ENCODE peak calls at places on chromosomes 4 and X, in four cellular contexts. Z is WTC11, S is K562, C is SK-N-SH. G is an unnamed sample.

GRCh38 chr4:128390475-128390996 is 102.9 kb upstream of the PGRMC2 start:
- DNase-seq in C (no peak), S (no peak), Z (no peak), G (no peak)

GRCh38 chrX:19747672-19748610 is 139.5 kb downstream of the SH3KBP1 start:
- DNase-seq in C (no peak), S (no peak), Z (no peak), G (no peak)

GRCh38 chr4:85967872-85968271 is 392.0 kb downstream of the MAPK10 start:
- DNase-seq in Z (no peak), S (no peak), C (no peak), G (no peak)

GRCh38 chrX:69503228-69503834 is 795 bp upstream of the NALF2 start:
- DNase-seq in S (no peak), C (peak; percentile 71), Z (no peak), G (no peak)

GRCh38 chr4:177008071-177008835 is 215.5 kb upstream of the VEGFC start:
- DNase-seq in S (no peak), Z (no peak), C (no peak), G (no peak)

GRCh38 chrX:104370089-104370488 is 115.4 kb upstream of the ESX1 start:
- DNase-seq in C (peak; percentile 4), Z (peak; percentile 13), S (peak; percentile 5), G (no peak)

GRCh38 chrX:74419861-74420193 is 1.5 kb upstream of the SLC16A2 start:
- DNase-seq in Z (no peak), C (no peak), S (no peak), G (no peak)

GRCh38 chrX:103607385-103608304 is at the start of gene TCEAL3:
- DNase-seq in Z (peak; percentile 48), C (peak; percentile 81), S (no peak), G (no peak)

GRCh38 chr4:53781614-53782467 is 190.6 kb upstream of the LNX1 start:
- DNase-seq in C (no peak), S (no peak), Z (no peak), G (no peak)

GRCh38 chrX:115559672-115560071 is 1.3 kb upstream of the PLS3 start:
- DNase-seq in C (no peak), S (no peak), Z (no peak), G (no peak)

GRCh38 chr4:87268401-87268800 is 48.0 kb upstream of the KLHL8 start:
- DNase-seq in S (no peak), C (no peak), Z (no peak), G (no peak)

GRCh38 chr4:170247585-170247984 is 157.8 kb upstream of the AADAT start:
- DNase-seq in C (no peak), Z (no peak), S (no peak), G (no peak)

GRCh38 chr4:83110222-83110945 is 4.1 kb downstream of the PLAC8 start:
- DNase-seq in C (peak; percentile 82), S (no peak), Z (peak; percentile 92), G (peak; percentile 90)

GRCh38 chrX:1248381-1249061 is 20.1 kb upstream of the CSF2RA start:
- DNase-seq in Z (peak; percentile 85), S (no peak), C (no peak), G (no peak)

DNA sequence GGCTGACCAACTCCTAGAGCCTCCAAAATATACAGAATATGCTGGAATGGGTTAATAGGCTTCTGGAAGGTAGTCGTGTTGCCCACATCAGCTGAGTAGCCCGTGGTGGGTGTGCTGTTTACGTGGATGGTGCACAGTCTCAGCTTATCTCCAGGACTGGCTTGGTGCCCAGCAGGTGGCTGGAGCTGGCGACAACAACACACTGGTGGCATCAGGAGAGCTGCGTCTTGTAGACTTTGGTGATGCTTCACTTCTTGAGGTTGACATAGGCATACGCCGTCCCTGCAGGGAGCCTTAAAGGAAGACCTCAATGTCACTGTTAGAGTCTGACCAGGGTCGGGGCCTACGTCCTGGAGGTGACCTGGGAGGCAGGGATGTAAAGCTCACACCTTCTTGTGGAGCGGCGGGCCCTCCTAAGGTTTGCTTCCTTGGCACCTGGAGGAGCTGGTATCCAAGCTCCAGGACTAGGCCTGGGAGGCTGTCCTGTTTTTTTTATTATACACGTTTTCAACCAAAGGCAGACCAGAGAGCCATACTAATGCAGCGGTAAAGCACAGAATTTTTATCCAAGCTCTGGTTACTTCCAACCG is 26.5 kb upstream of the RBMX start:
- DNase-seq in C (no peak), S (no peak), Z (no peak), G (no peak)
- TF ChIP-seq USF1 in C (no peak), S (no peak), Z (no peak), G (no peak)

GRCh38 chr4:123250843-123251242 is 145.8 kb upstream of the SPRY1 start:
- DNase-seq in C (peak; percentile 14), Z (no peak), S (no peak), G (no peak)
- TF ChIP-seq USF1 in C (no peak), Z (no peak), S (no peak), G (no peak)

GRCh38 chrX:9729161-9729885 is 36.3 kb downstream of the GPR143 start:
- DNase-seq in S (no peak), Z (no peak), C (no peak), G (no peak)

GRCh38 chrX:9728271-9728670 is 37.4 kb downstream of the GPR143 start:
- DNase-seq in C (no peak), Z (no peak), S (no peak), G (no peak)

GRCh38 chrX:9730078-9730477 is 35.6 kb downstream of the GPR143 start:
- DNase-seq in C (no peak), S (no peak), Z (no peak), G (no peak)

GRCh38 chrX:9724711-9725110 is 40.9 kb downstream of the GPR143 start:
- DNase-seq in Z (no peak), C (no peak), S (no peak), G (no peak)
- TF ChIP-seq USF1 in Z (no peak), C (no peak), S (no peak), G (no peak)

DNA sequence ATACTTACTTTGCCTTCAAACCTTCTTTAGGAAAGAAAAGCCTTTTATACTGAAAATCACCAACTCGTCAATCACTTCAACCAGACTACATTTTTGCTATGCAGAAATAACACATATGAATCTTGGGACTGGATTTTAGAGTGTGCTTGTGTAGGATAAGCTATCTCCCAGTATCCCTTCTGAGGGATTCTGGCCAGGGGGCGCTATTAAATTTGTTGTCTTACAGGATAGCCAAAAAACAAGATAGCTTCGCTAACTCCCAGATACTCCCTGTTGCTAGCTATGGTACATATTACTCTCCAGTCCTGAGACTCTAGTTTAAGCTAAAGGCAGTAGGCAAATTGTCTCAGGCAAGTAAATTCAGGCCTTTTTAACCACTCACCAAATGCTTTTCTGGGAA is 167.2 kb downstream of the LHFPL1 start:
- DNase-seq in Z (peak; percentile 16), C (no peak), S (no peak), G (no peak)
- TF ChIP-seq USF1 in Z (no peak), C (no peak), S (no peak), G (no peak)

GRCh38 chr4:111064342-111064993 is 441.6 kb upstream of the PITX2 start:
- DNase-seq in C (no peak), S (no peak), Z (no peak), G (peak; percentile 2)
- TF ChIP-seq USF1 in C (no peak), S (no peak), Z (no peak), G (no peak)

GRCh38 chrX:13088155-13088485 is 43.7 kb upstream of the FAM9C start:
- DNase-seq in C (no peak), S (no peak), Z (no peak), G (no peak)

GRCh38 chrX:13091111-13091765 is 46.8 kb upstream of the FAM9C start:
- DNase-seq in Z (no peak), S (no peak), C (no peak), G (peak; percentile 75)

GRCh38 chrX:13087322-13088154 is 43.1 kb upstream of the FAM9C start:
- DNase-seq in C (no peak), S (no peak), Z (no peak), G (peak; percentile 99)

GRCh38 chrX:13092455-13092941 is 48.1 kb upstream of the FAM9C start:
- DNase-seq in S (no peak), Z (no peak), C (no peak), G (peak; percentile 95)

GRCh38 chrX:13090261-13091110 is 46.1 kb upstream of the FAM9C start:
- DNase-seq in Z (no peak), S (peak; percentile 25), C (no peak), G (no peak)
- TF ChIP-seq USF1 in Z (no peak), S (no peak), C (no peak), G (no peak)

GRCh38 chr4:38664704-38665401 is 854 bp downstream of the KLF3 start:
- DNase-seq in C (peak; percentile 78), Z (peak; percentile 56), S (peak; percentile 68), G (no peak)
- TF ChIP-seq USF1 in C (no peak), Z (no peak), S (no peak), G (no peak)

GRCh38 chr4:121764702-121765367 is at the start of gene SMIM43:
- DNase-seq in Z (peak; percentile 57), C (peak; percentile 32), S (no peak), G (no peak)
- TF ChIP-seq USF1 in Z (no peak), C (no peak), S (no peak), G (no peak)

GRCh38 chrX:123975180-123975579 is 13.7 kb downstream of the STAG2 start:
- DNase-seq in Z (no peak), S (no peak), C (no peak), G (no peak)
- TF ChIP-seq USF1 in Z (no peak), S (no peak), C (no peak), G (no peak)

GRCh38 chr4:102734591-102735385 is 26.0 kb downstream of the MANBA start:
- DNase-seq in C (no peak), Z (no peak), S (peak; percentile 15), G (peak; percentile 39)
- TF ChIP-seq USF1 in C (no peak), Z (no peak), S (peak; percentile 44), G (no peak)

G was measured in GM12878.